ENCODE peak calls at places on chromosomes 6 and 20, in five cellular contexts. One of them, this sample, is unnamed.

GRCh38 chr6:133754298-133754697 is 134.6 kb upstream of the TCF21 start:
- DNase-seq in OCI-LY7: no peak
- DNase-seq in CD8-positive, alpha-beta T cell: no peak
- DNase-seq in suprapubic skin: no peak
- DNase-seq in hepatocyte: no peak
- DNase-seq in this sample: no peak

GRCh38 chr20:11278461-11278860 is 604.7 kb upstream of the JAG1 start:
- DNase-seq in OCI-LY7: no peak
- DNase-seq in CD8-positive, alpha-beta T cell: no peak
- DNase-seq in suprapubic skin: no peak
- DNase-seq in hepatocyte: no peak
- DNase-seq in this sample: no peak

GRCh38 chr6:109236140-109237081 is 141.1 kb downstream of the CEP57L1 start:
- DNase-seq in OCI-LY7: peak; percentile 15
- DNase-seq in hepatocyte: peak; percentile 55
- DNase-seq in suprapubic skin: no peak
- DNase-seq in CD8-positive, alpha-beta T cell: no peak
- DNase-seq in this sample: peak; percentile 43

GRCh38 chr20:433300-433975 is 25.3 kb downstream of the RBCK1 start:
- DNase-seq in hepatocyte: no peak
- DNase-seq in suprapubic skin: no peak
- DNase-seq in CD8-positive, alpha-beta T cell: peak; percentile 60
- DNase-seq in OCI-LY7: no peak
- DNase-seq in this sample: no peak

GRCh38 chr6:161101517-161101916 is 109.9 kb downstream of the MAP3K4 start:
- DNase-seq in CD8-positive, alpha-beta T cell: no peak
- DNase-seq in suprapubic skin: no peak
- DNase-seq in hepatocyte: peak; percentile 14
- DNase-seq in OCI-LY7: peak; percentile 10
- DNase-seq in this sample: no peak

GRCh38 chr6:157768304-157768703 is 54.7 kb upstream of the SNX9 start:
- DNase-seq in OCI-LY7: peak; percentile 82
- DNase-seq in suprapubic skin: no peak
- DNase-seq in CD8-positive, alpha-beta T cell: no peak
- DNase-seq in hepatocyte: no peak
- DNase-seq in this sample: no peak

GRCh38 chr6:73866305-73866704 is 170.3 kb downstream of the CD109 start:
- DNase-seq in OCI-LY7: no peak
- DNase-seq in suprapubic skin: no peak
- DNase-seq in hepatocyte: no peak
- DNase-seq in CD8-positive, alpha-beta T cell: no peak
- DNase-seq in this sample: no peak

GRCh38 chr6:5087389-5087788 is 2.2 kb downstream of the PPP1R3G start:
- DNase-seq in OCI-LY7: no peak
- DNase-seq in suprapubic skin: no peak
- DNase-seq in CD8-positive, alpha-beta T cell: no peak
- DNase-seq in hepatocyte: no peak
- DNase-seq in this sample: no peak

GRCh38 chr6:163572612-163573011 is 158.1 kb downstream of the QKI start:
- DNase-seq in suprapubic skin: no peak
- DNase-seq in CD8-positive, alpha-beta T cell: no peak
- DNase-seq in hepatocyte: no peak
- DNase-seq in OCI-LY7: no peak
- DNase-seq in this sample: no peak

GRCh38 chr20:32338665-32339064 is 19.5 kb upstream of the ASXL1 start:
- DNase-seq in hepatocyte: no peak
- DNase-seq in OCI-LY7: no peak
- DNase-seq in CD8-positive, alpha-beta T cell: no peak
- DNase-seq in suprapubic skin: no peak
- DNase-seq in this sample: no peak

GRCh38 chr6:511488-512137 is 120.1 kb downstream of the IRF4 start:
- DNase-seq in hepatocyte: no peak
- DNase-seq in OCI-LY7: no peak
- DNase-seq in suprapubic skin: no peak
- DNase-seq in CD8-positive, alpha-beta T cell: no peak
- DNase-seq in this sample: no peak

GRCh38 chr6:508614-509013 is 117.1 kb downstream of the IRF4 start:
- DNase-seq in OCI-LY7: no peak
- DNase-seq in CD8-positive, alpha-beta T cell: no peak
- DNase-seq in suprapubic skin: no peak
- DNase-seq in hepatocyte: no peak
- DNase-seq in this sample: no peak

GRCh38 chr6:506920-507523 is 115.5 kb downstream of the IRF4 start:
- DNase-seq in OCI-LY7: no peak
- DNase-seq in hepatocyte: no peak
- DNase-seq in CD8-positive, alpha-beta T cell: no peak
- DNase-seq in suprapubic skin: no peak
- DNase-seq in this sample: no peak

GRCh38 chr6:506508-506907 is 115.0 kb downstream of the IRF4 start:
- DNase-seq in hepatocyte: no peak
- DNase-seq in suprapubic skin: no peak
- DNase-seq in OCI-LY7: no peak
- DNase-seq in CD8-positive, alpha-beta T cell: no peak
- DNase-seq in this sample: no peak

DNA sequence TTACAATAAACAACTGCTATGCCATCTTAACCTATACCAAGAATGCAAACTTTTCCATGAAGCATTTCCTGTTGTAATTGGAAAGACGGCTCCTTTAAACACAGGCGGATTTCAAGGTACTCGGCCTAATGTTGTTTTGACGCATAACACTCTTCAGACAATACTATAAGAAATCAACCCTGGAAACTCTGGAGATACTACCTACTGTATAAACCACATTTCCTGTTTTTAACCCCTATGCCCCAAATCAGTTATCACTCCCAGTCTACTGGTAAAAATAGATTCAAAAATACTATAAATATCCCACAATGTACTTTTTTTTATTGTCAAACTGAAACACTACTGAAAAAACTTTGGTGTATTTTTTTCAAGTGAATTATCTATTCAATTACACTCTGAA is 118.1 kb downstream of the IRF4 start:
- DNase-seq in hepatocyte: no peak
- DNase-seq in suprapubic skin: no peak
- DNase-seq in OCI-LY7: no peak
- DNase-seq in CD8-positive, alpha-beta T cell: no peak
- DNase-seq in this sample: no peak
- H3K36me3 ChIP-seq in hepatocyte: no peaks in the 10 kb centered on the region
- H3K36me3 ChIP-seq in suprapubic skin: peaks cover 9% of the 10 kb centered on the region
- H3K36me3 ChIP-seq in OCI-LY7: no peaks in the 10 kb centered on the region
- H3K36me3 ChIP-seq in CD8-positive, alpha-beta T cell: no peaks in the 10 kb centered on the region
- H3K36me3 ChIP-seq in this sample: no peaks in the 10 kb centered on the region

DNA sequence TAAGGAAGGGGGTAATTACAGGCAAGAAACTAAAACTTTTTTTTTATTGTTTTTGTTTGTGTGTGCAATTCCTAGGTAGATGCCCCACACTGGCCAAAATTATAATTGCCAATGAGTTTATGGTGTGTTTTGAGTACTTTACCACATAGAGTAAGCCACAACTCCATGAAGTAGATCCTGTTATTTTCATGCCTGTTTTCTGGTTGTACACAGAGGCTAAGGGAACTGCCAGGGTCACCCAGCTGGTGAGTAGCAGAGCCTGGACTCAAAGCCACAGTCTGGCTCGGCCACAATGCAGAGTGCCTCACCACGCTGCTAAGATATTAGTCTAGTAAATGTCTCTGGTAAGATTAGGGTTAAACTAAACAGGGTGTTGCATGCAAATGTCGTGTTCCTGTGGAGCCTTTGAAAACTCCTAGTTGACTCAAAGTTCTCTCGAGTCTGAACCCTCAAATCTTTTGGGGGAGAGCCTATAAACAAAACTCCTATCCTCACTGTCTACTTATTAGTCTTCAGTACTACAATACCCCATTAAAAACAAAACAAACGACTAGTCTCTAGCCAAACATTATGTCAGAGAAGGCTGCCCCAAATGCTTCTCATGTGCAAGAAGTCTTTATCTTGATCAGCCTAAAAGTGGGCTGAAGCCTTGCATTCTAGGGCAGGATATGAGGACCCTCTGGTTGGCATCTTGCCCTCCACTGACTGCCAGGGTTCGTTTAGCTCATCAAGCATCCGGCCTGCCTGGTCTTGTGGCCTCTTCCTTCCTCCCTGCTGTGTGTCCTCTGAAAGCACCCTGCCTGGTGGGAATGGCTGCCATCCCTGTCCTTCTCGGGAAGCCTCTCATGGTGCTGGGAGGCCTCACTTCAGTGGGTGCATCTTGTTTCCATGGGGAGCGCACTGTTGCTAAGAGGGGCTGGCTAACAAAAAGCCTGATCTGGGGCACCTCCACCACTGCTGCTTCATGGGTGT is 4.2 kb downstream of the DUSP22 start:
- DNase-seq in CD8-positive, alpha-beta T cell: peak; percentile 32
- DNase-seq in suprapubic skin: no peak
- DNase-seq in hepatocyte: no peak
- DNase-seq in OCI-LY7: peak; percentile 57
- DNase-seq in this sample: no peak
- TF ChIP-seq CTCF in CD8-positive, alpha-beta T cell: no peak
- TF ChIP-seq CTCF in suprapubic skin: no peak
- TF ChIP-seq CTCF in hepatocyte: no peak
- TF ChIP-seq CTCF in OCI-LY7: peak; percentile 66
- TF ChIP-seq CTCF in this sample: no peak

DNA sequence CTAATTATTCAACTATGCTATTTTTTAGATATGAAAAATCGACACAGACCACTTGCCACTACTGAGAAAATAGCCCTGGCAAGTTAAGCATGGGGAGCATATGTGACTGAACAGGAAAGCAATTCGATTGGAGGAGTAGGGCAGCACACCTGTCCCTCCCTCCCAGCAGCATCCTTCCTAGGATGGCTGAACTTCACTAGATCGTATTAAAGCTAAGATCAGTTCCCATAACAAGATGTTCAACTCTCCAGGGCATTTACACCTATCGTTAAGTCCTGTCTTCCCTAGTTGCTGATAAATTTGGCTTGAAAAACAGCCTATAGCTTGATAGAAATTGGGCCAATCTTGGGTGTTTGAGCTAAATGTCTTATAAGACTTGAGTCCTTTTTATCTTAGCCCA is 7.0 kb downstream of the PPP1R10 start:
- DNase-seq in hepatocyte: no peak
- DNase-seq in OCI-LY7: no peak
- DNase-seq in CD8-positive, alpha-beta T cell: no peak
- DNase-seq in suprapubic skin: no peak
- DNase-seq in this sample: no peak
- H3K36me3 ChIP-seq in hepatocyte: no peaks in the 10 kb centered on the region
- H3K36me3 ChIP-seq in OCI-LY7: peaks cover 93% of the 10 kb centered on the region
- H3K36me3 ChIP-seq in CD8-positive, alpha-beta T cell: peaks cover 36% of the 10 kb centered on the region
- H3K36me3 ChIP-seq in suprapubic skin: peaks cover 42% of the 10 kb centered on the region
- H3K36me3 ChIP-seq in this sample: peaks cover 4% of the 10 kb centered on the region

GRCh38 chr6:95133578-95133977 is 443.8 kb upstream of the MANEA start:
- DNase-seq in suprapubic skin: no peak
- DNase-seq in hepatocyte: peak; percentile 5
- DNase-seq in OCI-LY7: no peak
- DNase-seq in CD8-positive, alpha-beta T cell: no peak
- DNase-seq in this sample: no peak
- TF ChIP-seq CTCF in suprapubic skin: no peak
- TF ChIP-seq CTCF in hepatocyte: peak; percentile 36
- TF ChIP-seq CTCF in OCI-LY7: peak; percentile 32
- TF ChIP-seq CTCF in CD8-positive, alpha-beta T cell: no peak
- TF ChIP-seq CTCF in this sample: peak; percentile 26

DNA sequence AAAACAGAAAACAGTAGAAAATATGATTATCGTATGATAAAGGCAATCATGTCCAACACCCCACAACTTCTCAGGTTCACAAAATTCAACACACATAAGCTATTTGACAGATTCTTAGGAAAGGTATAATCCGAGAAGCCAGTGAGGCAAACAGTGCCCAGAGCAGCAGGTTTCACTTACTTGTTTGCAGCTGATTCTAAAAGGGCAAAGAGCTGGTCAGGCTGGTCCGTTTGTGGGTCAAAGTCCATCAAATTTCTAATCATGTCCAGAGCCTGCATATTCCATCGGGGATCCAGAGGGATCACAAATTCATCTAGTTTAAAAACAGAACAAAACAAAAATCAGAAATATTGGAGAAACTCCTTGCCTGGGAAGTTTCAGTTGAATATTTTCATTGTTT is 69.8 kb upstream of the LYRM2 start:
- DNase-seq in CD8-positive, alpha-beta T cell: no peak
- DNase-seq in suprapubic skin: no peak
- DNase-seq in hepatocyte: peak; percentile 16
- DNase-seq in OCI-LY7: no peak
- DNase-seq in this sample: no peak
- H3K36me3 ChIP-seq in CD8-positive, alpha-beta T cell: peaks cover 46% of the 10 kb centered on the region
- H3K36me3 ChIP-seq in suprapubic skin: peaks cover 95% of the 10 kb centered on the region
- H3K36me3 ChIP-seq in hepatocyte: no peaks in the 10 kb centered on the region
- H3K36me3 ChIP-seq in OCI-LY7: peaks cover 98% of the 10 kb centered on the region
- H3K36me3 ChIP-seq in this sample: peaks cover 2% of the 10 kb centered on the region

GRCh38 chr20:21303061-21303871 is at the start of gene XRN2:
- DNase-seq in OCI-LY7: peak; percentile 93
- DNase-seq in CD8-positive, alpha-beta T cell: peak; percentile 96
- DNase-seq in suprapubic skin: peak; percentile 98
- DNase-seq in hepatocyte: peak; percentile 97
- DNase-seq in this sample: peak; percentile 96
- TF ChIP-seq CTCF in OCI-LY7: no peak
- TF ChIP-seq CTCF in CD8-positive, alpha-beta T cell: no peak
- TF ChIP-seq CTCF in suprapubic skin: no peak
- TF ChIP-seq CTCF in hepatocyte: no peak
- TF ChIP-seq CTCF in this sample: no peak